ENCODE peak calls at places on chromosomes 11 and 22, in seven cellular contexts. G, O, N, T, S, K and A are unnamed samples.

GRCh38 chr22:25202290-25202921 is 2.7 kb downstream of the CRYBB3 start:
- DNase-seq in G (peak; percentile 40), O (peak; percentile 69), N (peak; percentile 88), T (peak; percentile 57), S (peak; percentile 52), K (peak; percentile 43), A (peak; percentile 94)

GRCh38 chr11:103700605-103701004 is 335.8 kb upstream of the DDI1 start:
- DNase-seq in G (no peak), O (peak; percentile 85), N (peak; percentile 70), T (no peak), S (peak; percentile 31), K (peak; percentile 79), A (peak; percentile 49)

GRCh38 chr11:121688860-121689614 is 236.3 kb upstream of the SORL1-AS1 start:
- DNase-seq in G (no peak), O (no peak), N (no peak), T (no peak), S (no peak), K (no peak), A (no peak)

GRCh38 chr11:124894606-124895430 is 2.8 kb downstream of the ROBO4 start:
- DNase-seq in G (no peak), O (no peak), N (no peak), T (no peak), S (no peak), K (no peak), A (peak; percentile 51)

GRCh38 chr11:130260080-130260627 is 54.6 kb downstream of the ZBTB44 start:
- DNase-seq in G (no peak), O (no peak), N (no peak), T (no peak), S (no peak), K (no peak), A (peak; percentile 9)

GRCh38 chr11:113571531-113571930 is 96.3 kb upstream of the DRD2 start:
- DNase-seq in G (no peak), O (no peak), N (no peak), T (no peak), S (no peak), K (no peak), A (no peak)

GRCh38 chr11:43574949-43575915 is 105.3 kb upstream of the HSD17B12 start:
- DNase-seq in G (no peak), O (peak; percentile 62), N (peak; percentile 73), T (no peak), S (peak; percentile 25), K (peak; percentile 82), A (peak; percentile 91)

GRCh38 chr22:35552186-35552842 is 11.7 kb downstream of the RASD2 start:
- DNase-seq in G (no peak), O (peak; percentile 35), N (peak; percentile 50), T (peak; percentile 72), S (peak; percentile 55), K (no peak), A (peak; percentile 92)

GRCh38 chr11:125442946-125443345 is 53.1 kb downstream of the FEZ1 start:
- DNase-seq in G (no peak), O (no peak), N (no peak), T (no peak), S (no peak), K (no peak), A (no peak)

GRCh38 chr11:130170345-130170744 is 10.8 kb downstream of the ST14 start:
- DNase-seq in G (no peak), O (no peak), N (no peak), T (no peak), S (no peak), K (no peak), A (no peak)

GRCh38 chr22:24501366-24502005 is 6.4 kb downstream of the UPB1 start:
- DNase-seq in G (no peak), O (no peak), N (no peak), T (no peak), S (no peak), K (no peak), A (no peak)

GRCh38 chr22:34812631-34813030 is 253.3 kb upstream of the ISX start:
- DNase-seq in G (no peak), O (no peak), N (no peak), T (no peak), S (peak; percentile 23), K (no peak), A (no peak)

GRCh38 chr11:96472085-96472484 is 82.3 kb downstream of the JRKL start:
- DNase-seq in G (no peak), O (no peak), N (no peak), T (peak; percentile 27), S (no peak), K (no peak), A (no peak)

GRCh38 chr22:36330655-36331305 is 57.0 kb downstream of the MYH9 start:
- DNase-seq in G (peak; percentile 80), O (peak; percentile 76), N (peak; percentile 71), T (peak; percentile 26), S (peak; percentile 82), K (peak; percentile 63), A (peak; percentile 84)

GRCh38 chr22:25125693-25126357 is 73.8 kb upstream of the CRYBB3 start:
- DNase-seq in G (no peak), O (no peak), N (no peak), T (no peak), S (no peak), K (no peak), A (no peak)

GRCh38 chr22:23405366-23405851 is 174.7 kb downstream of the IGLL1 start:
- DNase-seq in G (no peak), O (no peak), N (no peak), T (no peak), S (no peak), K (no peak), A (no peak)

GRCh38 chr22:43343262-43343988 is at the start of gene SCUBE1:
- DNase-seq in G (peak; percentile 19), O (peak; percentile 29), N (peak; percentile 87), T (no peak), S (no peak), K (no peak), A (peak; percentile 98)

GRCh38 chr22:36928826-36929535 is 15.6 kb downstream of the CSF2RB start:
- DNase-seq in G (no peak), O (no peak), N (no peak), T (no peak), S (no peak), K (no peak), A (peak; percentile 63)

GRCh38 chr11:74677131-74677530 is 54.1 kb downstream of the CHRDL2 start:
- DNase-seq in G (no peak), O (no peak), N (no peak), T (no peak), S (no peak), K (no peak), A (no peak)

GRCh38 chr22:28714043-28714442 is 27.6 kb downstream of the CHEK2 start:
- DNase-seq in G (no peak), O (no peak), N (no peak), T (peak; percentile 7), S (peak; percentile 6), K (no peak), A (no peak)

GRCh38 chr11:9091044-9091936 is at the start of gene SCUBE2:
- DNase-seq in G (no peak), O (no peak), N (peak; percentile 81), T (no peak), S (no peak), K (no peak), A (peak; percentile 93)

GRCh38 chr22:19885841-19886592 is 31.3 kb upstream of the GNB1L start:
- DNase-seq in G (no peak), O (no peak), N (no peak), T (no peak), S (no peak), K (no peak), A (peak; percentile 73)

GRCh38 chr11:73288873-73289707 is 17.0 kb downstream of the P2RY6 start:
- DNase-seq in G (peak; percentile 72), O (peak; percentile 81), N (peak; percentile 92), T (peak; percentile 83), S (peak; percentile 67), K (peak; percentile 65), A (peak; percentile 97)

GRCh38 chr22:35743466-35743865 is 25.8 kb downstream of the APOL5 start:
- DNase-seq in G (no peak), O (peak; percentile 32), N (peak; percentile 30), T (no peak), S (no peak), K (peak; percentile 19), A (no peak)

GRCh38 chr11:134905513-134905912 is 493.5 kb upstream of the B3GAT1 start:
- DNase-seq in G (peak; percentile 42), O (no peak), N (no peak), T (no peak), S (no peak), K (no peak), A (no peak)

GRCh38 chr11:120869516-120870011 is 154.3 kb upstream of the TBCEL start:
- DNase-seq in G (no peak), O (no peak), N (no peak), T (peak; percentile 69), S (no peak), K (no peak), A (no peak)

GRCh38 chr11:68035266-68035876 is 3.5 kb upstream of the TCIRG1 start:
- DNase-seq in G (no peak), O (no peak), N (no peak), T (no peak), S (no peak), K (no peak), A (peak; percentile 82)

GRCh38 chr11:62694455-62695167 is 5.3 kb upstream of the LRRN4CL start:
- DNase-seq in G (peak; percentile 84), O (peak; percentile 91), N (peak; percentile 82), T (peak; percentile 88), S (peak; percentile 73), K (peak; percentile 82), A (peak; percentile 95)

GRCh38 chr22:33477131-33478111 is 419.2 kb upstream of the SYN3 start:
- DNase-seq in G (no peak), O (no peak), N (no peak), T (peak; percentile 33), S (no peak), K (no peak), A (no peak)

GRCh38 chr22:27778299-27779090 is 23.1 kb downstream of the MN1 start:
- DNase-seq in G (no peak), O (peak; percentile 40), N (no peak), T (no peak), S (no peak), K (no peak), A (peak; percentile 43)

GRCh38 chr11:110283862-110284261 is 12.6 kb downstream of the RDX start:
- DNase-seq in G (no peak), O (no peak), N (no peak), T (no peak), S (no peak), K (no peak), A (no peak)

GRCh38 chr11:57459112-57460016 is 964 bp upstream of the RTN4RL2 start:
- DNase-seq in G (no peak), O (no peak), N (no peak), T (no peak), S (no peak), K (peak; percentile 17), A (peak; percentile 87)

GRCh38 chr22:40463727-40464126 is 93.3 kb downstream of the SGSM3 start:
- DNase-seq in G (no peak), O (no peak), N (no peak), T (peak; percentile 57), S (no peak), K (no peak), A (no peak)